ENCODE peak calls at places on chromosomes 4 and X, in six cellular contexts. H is HEK293T, I is NCI-H1092, G is endodermal cell, Q is chondrocyte, P is fibroblast of gingiva. S is an unnamed sample.

GRCh38 chr4:153024466-153024865 is 88.3 kb downstream of the FHDC1 start:
- DNase-seq in H (no peak), I (no peak), G (no peak), Q (no peak), P (no peak), S (no peak)

GRCh38 chr4:99389606-99390005 is 37.1 kb upstream of the ADH1C start:
- DNase-seq in H (no peak), I (no peak), G (no peak), Q (no peak), P (peak), S (no peak)

GRCh38 chr4:153517159-153517558 is 51.0 kb downstream of the TMEM131L start:
- DNase-seq in H (no peak), I (no peak), G (no peak), Q (no peak), P (no peak), S (no peak)

GRCh38 chr4:41146716-41147506 is 67.4 kb downstream of the APBB2 start:
- DNase-seq in H (no peak), I (no peak), G (peak), Q (no peak), P (peak), S (peak)

GRCh38 chrX:130393451-130394074 is 8.1 kb upstream of the GPR119 start:
- DNase-seq in H (peak), I (peak), G (peak), Q (no peak), P (peak), S (peak)

GRCh38 chrX:97290199-97290598 is 406.5 kb downstream of the RPA4 start:
- DNase-seq in H (no peak), I (no peak), G (no peak), Q (no peak), P (no peak), S (peak)

GRCh38 chrX:84133023-84133422 is 55.0 kb downstream of the RPS6KA6 start:
- DNase-seq in H (no peak), I (no peak), G (no peak), Q (no peak), P (no peak), S (no peak)

GRCh38 chr4:1756079-1756478 is 34.8 kb downstream of the TACC3 start:
- DNase-seq in H (no peak), I (no peak), G (no peak), Q (no peak), P (no peak), S (no peak)

GRCh38 chr4:139645458-139645857 is 20.2 kb upstream of the MGST2 start:
- DNase-seq in H (no peak), I (no peak), G (no peak), Q (no peak), P (no peak), S (no peak)

GRCh38 chr4:91092398-91092955 is 965.3 kb downstream of the CCSER1 start:
- DNase-seq in H (no peak), I (no peak), G (no peak), Q (no peak), P (no peak), S (no peak)

GRCh38 chr4:176149680-176150079 is 45.7 kb downstream of the SPATA4 start:
- DNase-seq in H (no peak), I (no peak), G (no peak), Q (no peak), P (no peak), S (no peak)

GRCh38 chr4:123121241-123121907 is 199.0 kb upstream of the NUDT6 start:
- DNase-seq in H (no peak), I (no peak), G (no peak), Q (no peak), P (no peak), S (no peak)

GRCh38 chr4:13248621-13249298 is 235.4 kb downstream of the RAB28 start:
- DNase-seq in H (no peak), I (no peak), G (no peak), Q (no peak), P (no peak), S (peak)

GRCh38 chr4:86855572-86855971 is 6.4 kb upstream of the SLC10A6 start:
- DNase-seq in H (no peak), I (no peak), G (no peak), Q (no peak), P (no peak), S (no peak)

GRCh38 chrX:153538424-153538823 is 21.0 kb downstream of the ATP2B3 start:
- DNase-seq in H (no peak), I (no peak), G (no peak), Q (no peak), P (no peak), S (no peak)

GRCh38 chr4:154858166-154858565 is 77.1 kb downstream of the RBM46 start:
- DNase-seq in H (no peak), I (no peak), G (no peak), Q (no peak), P (peak), S (no peak)

GRCh38 chr4:22192302-22192645 is 243.7 kb upstream of the KCNIP4 start:
- DNase-seq in H (no peak), I (no peak), G (no peak), Q (no peak), P (no peak), S (no peak)

GRCh38 chrX:155242300-155242699 is 22.0 kb downstream of the RAB39B start:
- DNase-seq in H (no peak), I (no peak), G (no peak), Q (no peak), P (no peak), S (no peak)

GRCh38 chr4:180860136-180860720 is 1383.0 kb upstream of the TENM3 start:
- DNase-seq in H (no peak), I (no peak), G (no peak), Q (no peak), P (no peak), S (no peak)

GRCh38 chr4:155805016-155805415 is 46.2 kb downstream of the GUCY1B1 start:
- DNase-seq in H (no peak), I (no peak), G (no peak), Q (no peak), P (peak), S (no peak)

GRCh38 chrX:149950681-149951080 is 12.4 kb upstream of the EOLA2 start:
- DNase-seq in H (peak), I (peak), G (no peak), Q (no peak), P (peak), S (peak)

GRCh38 chrX:142977128-142977914 is 48.4 kb upstream of the SPANXN4 start:
- DNase-seq in H (no peak), I (no peak), G (no peak), Q (no peak), P (no peak), S (no peak)

GRCh38 chr4:133247861-133248260 is 98.8 kb downstream of the PCDH10 start:
- DNase-seq in H (no peak), I (no peak), G (no peak), Q (no peak), P (no peak), S (no peak)

GRCh38 chrX:63918611-63919010 is 133.6 kb upstream of the ARHGEF9 start:
- DNase-seq in H (no peak), I (no peak), G (peak), Q (no peak), P (no peak), S (peak)

S was measured in GM23338.